ENCODE peak calls at places on chromosomes 13 and 19, in eight cellular contexts. H, G, I, F, J, S, L and T are unnamed samples.

GRCh38 chr13:74288361-74288911 is 154.2 kb upstream of the KLF12 start:
- DNase-seq in I (no peak), J (peak), L (peak), F (no peak), G (no peak), H (peak), S (peak), T (peak)

GRCh38 chr13:98385591-98385990 is 191.3 kb downstream of the STK24 start:
- DNase-seq in F (no peak), J (no peak), L (no peak), S (no peak), H (no peak), I (no peak), G (no peak), T (no peak)

GRCh38 chr13:42370229-42370628 is 98.3 kb downstream of the AKAP11 start:
- DNase-seq in H (no peak), F (no peak), S (no peak), L (no peak), J (no peak), G (no peak), I (no peak), T (peak)

GRCh38 chr19:56085571-56086275 is 35.4 kb downstream of the ZNF787 start:
- DNase-seq in G (no peak), J (no peak), I (no peak), L (no peak), S (peak), H (no peak), F (no peak), T (no peak)

GRCh38 chr19:35623327-35624010 is 5.4 kb upstream of the RBM42 start:
- DNase-seq in J (no peak), S (no peak), G (no peak), F (no peak), I (no peak), L (no peak), H (no peak), T (no peak)

GRCh38 chr13:48492123-48493075 is 40.5 kb downstream of the RCBTB2 start:
- DNase-seq in G (no peak), H (peak), F (no peak), L (no peak), J (no peak), S (peak), I (no peak), T (peak)

GRCh38 chr19:16943942-16944625 is 55.3 kb downstream of the F2RL3 start:
- DNase-seq in F (no peak), H (no peak), G (no peak), J (no peak), S (no peak), L (no peak), I (peak), T (no peak)

GRCh38 chr13:113002206-113002821 is 33.3 kb downstream of the MCF2L start:
- DNase-seq in H (no peak), J (peak), I (peak), G (peak), F (peak), S (no peak), L (peak), T (peak)

GRCh38 chr13:66405908-66406802 is 824.0 kb downstream of the PCDH9 start:
- DNase-seq in I (no peak), G (peak), S (peak), J (peak), L (no peak), H (peak), F (no peak), T (no peak)

GRCh38 chr19:40592170-40592569 is 9.0 kb upstream of the LTBP4 start:
- DNase-seq in L (peak), G (no peak), F (no peak), J (peak), S (peak), I (no peak), H (peak), T (peak)

GRCh38 chr13:90201676-90202425 is 1145.6 kb upstream of the MIR17HG start:
- DNase-seq in J (no peak), F (no peak), G (no peak), S (no peak), H (no peak), I (no peak), L (no peak), T (no peak)

GRCh38 chr19:46082728-46083050 is 41.8 kb downstream of the IGFL3 start:
- DNase-seq in S (peak), F (no peak), J (no peak), L (no peak), G (no peak), H (no peak), I (no peak), T (no peak)

GRCh38 chr13:93776936-93777335 is 550.3 kb downstream of the GPC6 start:
- DNase-seq in I (no peak), G (no peak), H (no peak), S (no peak), J (no peak), F (no peak), L (peak), T (no peak)

GRCh38 chr19:32581704-32582164 is 744 bp downstream of the PDCD5 start:
- DNase-seq in F (no peak), J (peak), G (no peak), L (peak), S (peak), I (peak), H (peak), T (peak)

GRCh38 chr19:33071887-33072286 is 7.2 kb upstream of the RHPN2 start:
- DNase-seq in J (no peak), H (no peak), S (peak), G (no peak), I (no peak), F (no peak), L (no peak), T (no peak)

GRCh38 chr13:112699318-112699918 is 9.6 kb downstream of the ATP11A start:
- DNase-seq in H (no peak), J (no peak), G (no peak), F (no peak), L (no peak), S (no peak), I (no peak), T (no peak)

GRCh38 chr13:34469212-34469983 is 472.7 kb upstream of the NBEA start:
- DNase-seq in H (peak), F (no peak), J (no peak), L (no peak), S (peak), G (peak), I (no peak), T (no peak)

GRCh38 chr19:8120636-8121480 is 28.5 kb downstream of the FBN3 start:
- DNase-seq in L (peak), F (peak), S (no peak), J (no peak), G (no peak), H (no peak), I (no peak), T (no peak)

GRCh38 chr13:110283661-110284516 is 23.1 kb downstream of the COL4A1 start:
- DNase-seq in I (no peak), J (no peak), S (no peak), H (peak), G (no peak), L (no peak), F (no peak), T (no peak)

GRCh38 chr13:31431722-31432137 is 232.0 kb downstream of the B3GLCT start:
- DNase-seq in F (peak), H (peak), I (peak), J (peak), S (peak), G (peak), L (peak), T (peak)

GRCh38 chr19:483332-484072 is 12.8 kb upstream of the MADCAM1 start:
- DNase-seq in H (no peak), S (no peak), F (no peak), I (no peak), G (no peak), J (no peak), L (no peak), T (no peak)

GRCh38 chr19:37583340-37583739 is 11.3 kb downstream of the ZNF571 start:
- DNase-seq in I (no peak), S (no peak), L (peak), G (no peak), J (peak), H (no peak), F (no peak), T (no peak)

GRCh38 chr13:50200988-50201387 is 185.7 kb downstream of the KCNRG start:
- DNase-seq in J (no peak), F (no peak), I (peak), H (no peak), G (no peak), L (no peak), S (no peak), T (no peak)

GRCh38 chr13:33676045-33676699 is 141.8 kb upstream of the RFC3 start:
- DNase-seq in L (no peak), J (no peak), G (no peak), S (no peak), F (no peak), H (peak), I (no peak), T (no peak)

GRCh38 chr19:50329146-50329925 is at the start of gene KCNC3:
- DNase-seq in J (peak), H (peak), G (peak), S (peak), I (peak), F (peak), L (peak), T (peak)

GRCh38 chr19:3281026-3281425 is 56.6 kb downstream of the CELF5 start:
- DNase-seq in L (no peak), I (no peak), J (no peak), S (no peak), H (no peak), F (no peak), G (no peak), T (no peak)

GRCh38 chr19:58374200-58374599 is 6.6 kb downstream of the ZNF837 start:
- DNase-seq in S (no peak), I (no peak), L (no peak), G (no peak), J (no peak), H (no peak), F (no peak), T (no peak)

GRCh38 chr13:20371825-20372224 is 139.7 kb upstream of the GJB6 start:
- DNase-seq in L (no peak), I (no peak), J (no peak), H (no peak), F (no peak), S (no peak), G (no peak), T (no peak)

DNA sequence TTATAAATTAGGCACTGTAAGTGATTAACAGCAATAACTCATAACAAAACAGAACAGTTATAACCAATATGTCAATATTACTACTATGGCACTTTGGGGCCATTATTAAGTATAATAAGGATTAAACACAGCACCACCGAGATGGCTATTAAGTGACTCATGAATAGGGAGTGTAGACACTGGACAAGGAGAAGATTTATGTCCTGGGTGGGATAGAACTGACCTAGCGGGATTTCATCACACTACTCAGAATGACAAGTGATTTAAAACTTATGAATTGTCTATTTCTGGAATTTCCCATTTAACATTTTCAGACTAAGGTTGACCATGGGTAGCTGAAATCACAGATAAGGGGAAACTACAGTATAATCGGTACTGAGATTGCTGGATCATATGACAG is 79.0 kb upstream of the SLC7A1 start:
- DNase-seq in G (no peak), S (peak), H (peak), J (no peak), F (no peak), L (no peak), I (no peak), T (no peak)
- TF ChIP-seq EZH2 in G (no peak), S (no peak), H (no peak), J (no peak), F (no peak), L (no peak), I (no peak), T (no peak)

GRCh38 chr19:2275588-2276428 is 6.2 kb downstream of the PEAK3 start:
- DNase-seq in H (no peak), I (no peak), L (peak), F (no peak), S (no peak), G (no peak), J (no peak), T (no peak)

GRCh38 chr19:2274185-2274711 is 7.7 kb downstream of the PEAK3 start:
- DNase-seq in J (no peak), G (no peak), H (no peak), I (no peak), S (no peak), F (no peak), L (no peak), T (no peak)

GRCh38 chr19:2276429-2276989 is 5.5 kb downstream of the PEAK3 start:
- DNase-seq in G (no peak), L (no peak), S (no peak), I (no peak), J (no peak), H (no peak), F (no peak), T (no peak)

GRCh38 chr19:2273356-2274184 is 8.4 kb downstream of the PEAK3 start:
- DNase-seq in S (peak), G (peak), L (peak), I (peak), H (peak), F (peak), J (peak), T (peak)

DNA sequence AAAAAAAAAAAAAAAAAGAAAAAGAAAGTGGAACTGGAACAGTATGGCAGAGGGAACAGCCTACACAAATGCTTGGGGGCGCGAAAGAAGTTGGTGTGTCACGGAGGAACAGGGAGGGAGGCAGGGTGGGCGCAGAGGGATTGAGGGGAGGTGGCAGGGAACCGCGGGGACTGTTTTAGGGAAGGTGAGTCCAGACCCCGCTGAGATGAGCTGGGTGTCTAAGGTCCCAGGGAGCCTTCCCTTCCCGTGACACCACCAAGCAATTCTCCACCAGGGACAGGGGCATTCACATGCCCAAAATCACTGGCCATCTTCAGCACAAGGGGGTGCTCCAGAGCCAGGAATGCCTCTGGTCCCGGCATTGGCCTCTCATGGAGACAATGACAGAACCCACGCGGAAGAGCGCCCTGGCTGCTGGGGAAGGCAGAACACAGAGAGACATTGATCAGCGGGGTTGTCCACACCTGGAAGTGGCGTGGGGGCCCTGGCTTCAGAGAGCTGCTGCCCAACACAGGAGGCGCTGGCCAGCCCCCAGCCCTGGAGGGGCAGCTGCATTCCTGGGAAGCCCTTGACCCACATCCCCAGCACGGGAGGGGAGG is 6.9 kb downstream of the PEAK3 start:
- DNase-seq in J (peak), L (peak), H (peak), F (no peak), I (peak), G (no peak), S (peak), T (peak)
- TF ChIP-seq CTCF in J (peak), L (peak), H (peak), F (peak), I (peak), G (peak), S (peak), T (peak)

GRCh38 chr19:42175952-42176648 is 41.4 kb downstream of the DEDD2 start:
- DNase-seq in I (no peak), L (peak), J (peak), H (peak), G (peak), F (no peak), S (no peak), T (no peak)

GRCh38 chr19:42173695-42174094 is 41.4 kb upstream of the POU2F2 start:
- DNase-seq in L (no peak), H (no peak), I (no peak), S (no peak), F (no peak), G (no peak), J (no peak), T (no peak)

GRCh38 chr19:42174188-42174587 is 41.9 kb upstream of the POU2F2 start:
- DNase-seq in I (no peak), H (no peak), J (no peak), G (no peak), F (no peak), L (no peak), S (no peak), T (no peak)

GRCh38 chr19:42176649-42176989 is 40.9 kb downstream of the DEDD2 start:
- DNase-seq in F (no peak), H (no peak), J (peak), I (no peak), G (no peak), L (peak), S (no peak), T (no peak)

DNA sequence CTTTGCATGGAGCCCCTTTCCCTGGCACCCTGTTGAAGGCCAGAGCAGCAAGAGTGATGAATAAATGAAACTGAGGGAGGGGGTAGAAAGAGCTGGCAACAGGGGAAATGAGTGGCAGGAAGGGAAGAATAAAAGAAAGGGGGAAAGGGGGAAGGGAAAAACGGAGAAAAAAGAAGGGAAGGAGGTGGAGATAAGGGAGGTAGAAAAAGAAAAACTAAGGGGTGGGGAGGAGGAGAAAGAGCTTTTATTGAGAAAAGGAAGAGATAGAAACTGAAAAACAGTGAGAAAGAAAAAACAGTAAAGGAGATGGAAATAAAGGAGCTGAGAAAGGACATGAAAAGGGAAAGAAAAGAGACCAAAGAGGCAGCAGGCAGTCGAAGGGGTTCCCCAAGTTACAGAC is 42.1 kb downstream of the DEDD2 start:
- DNase-seq in I (no peak), L (no peak), G (no peak), F (no peak), J (no peak), S (no peak), H (no peak), T (no peak)
- TF ChIP-seq EZH2 in I (no peak), L (peak), G (no peak), F (no peak), J (no peak), S (no peak), H (no peak), T (no peak)

DNA sequence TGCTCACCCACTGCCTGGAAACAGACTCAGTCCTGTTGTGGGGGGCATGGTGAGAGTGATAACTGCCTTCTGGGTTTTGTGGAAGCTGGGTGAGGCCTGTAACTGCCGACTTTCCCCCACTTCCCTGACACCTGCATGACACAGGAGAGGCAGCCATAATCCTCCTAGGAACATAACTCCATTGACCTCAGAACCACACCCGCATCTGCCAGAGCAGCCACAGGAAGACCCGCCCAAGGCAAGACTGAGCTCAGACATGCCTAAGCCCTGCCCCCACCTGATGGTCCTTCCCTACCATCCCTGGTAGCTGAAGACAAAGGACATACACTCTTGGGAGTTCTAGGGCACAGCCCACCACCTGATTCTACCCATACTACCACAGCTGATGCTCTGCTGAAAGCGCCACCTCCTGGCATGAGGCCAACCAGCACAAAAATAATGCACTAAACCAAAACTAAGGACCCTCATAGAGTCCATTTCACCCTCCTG is 326.7 kb downstream of the RBM26 start:
- DNase-seq in G (peak), J (no peak), I (no peak), F (no peak), L (peak), H (no peak), S (peak), T (no peak)
- TF ChIP-seq CTCF in G (no peak), J (no peak), I (no peak), F (no peak), L (peak), H (no peak), S (no peak), T (no peak)

DNA sequence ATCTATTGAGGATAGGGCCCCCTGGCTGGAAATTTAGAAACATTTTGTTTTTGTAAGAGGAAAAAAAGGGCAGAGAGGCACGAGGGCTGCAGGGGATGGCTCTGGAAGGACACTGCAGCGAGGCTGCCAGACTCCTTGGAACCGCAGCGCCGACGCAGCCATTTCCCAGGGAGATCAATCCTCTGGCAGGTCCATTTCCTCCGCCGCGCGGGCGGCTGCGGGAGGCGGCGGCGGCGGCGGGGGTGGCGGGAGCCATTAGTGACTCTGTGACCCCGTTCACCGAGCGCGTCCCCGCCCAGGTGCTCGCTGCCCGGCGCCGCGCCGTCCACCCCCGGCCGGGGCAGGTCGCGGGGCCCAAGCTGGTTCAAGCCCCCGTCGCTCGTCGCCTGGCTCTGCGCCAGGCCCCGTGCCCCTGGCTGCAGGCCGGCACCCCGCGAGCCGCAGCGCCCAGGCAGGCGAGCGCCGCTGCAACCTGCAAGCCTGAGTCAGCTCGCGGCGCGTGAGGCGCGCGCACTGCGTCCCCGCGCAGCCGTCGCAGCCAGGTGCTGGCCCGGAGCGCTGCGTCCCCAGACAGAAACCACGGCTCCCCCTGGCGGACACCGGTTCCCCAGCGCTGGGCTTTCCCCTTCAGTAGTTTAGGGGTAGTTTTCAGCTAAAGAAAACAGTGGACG is 192.6 kb downstream of the KATNAL1 start:
- DNase-seq in S (peak), F (peak), J (peak), H (peak), L (peak), G (peak), I (peak), T (peak)
- TF ChIP-seq EZH2 in S (no peak), F (no peak), J (peak), H (no peak), L (no peak), G (no peak), I (no peak), T (no peak)